ENCODE peak calls at places on chromosome 4, in four cellular contexts. S is astrocyte of the cerebellum, W is right lobe of liver, L is AG10803. R is an unnamed sample.

GRCh38 chr4:7145291-7145934 is 46.9 kb upstream of the SORCS2 start:
- DNase-seq in S (no peak), W (no peak), L (no peak), R (no peak)

GRCh38 chr4:107792691-107793090 is 32.0 kb upstream of the SGMS2 start:
- DNase-seq in S (no peak), W (no peak), L (no peak), R (no peak)

GRCh38 chr4:140427104-140427918 is at the start of gene CLGN:
- DNase-seq in S (peak; percentile 26), W (peak; percentile 80), L (peak; percentile 38), R (peak; percentile 58)

GRCh38 chr4:4507403-4507802 is 34.4 kb downstream of the STX18 start:
- DNase-seq in S (no peak), W (no peak), L (no peak), R (no peak)

GRCh38 chr4:54322817-54323417 is 93.8 kb downstream of the PDGFRA start:
- DNase-seq in S (peak; percentile 46), W (peak; percentile 62), L (peak; percentile 54), R (no peak)

GRCh38 chr4:22191565-22192301 is 243.2 kb upstream of the KCNIP4 start:
- DNase-seq in S (no peak), W (no peak), L (peak; percentile 1), R (no peak)

GRCh38 chr4:726235-726787 is 20.7 kb downstream of the PCGF3 start:
- DNase-seq in S (no peak), W (no peak), L (peak; percentile 85), R (no peak)

GRCh38 chr4:89109841-89110540 is 1.3 kb upstream of the TIGD2 start:
- DNase-seq in S (no peak), W (no peak), L (no peak), R (no peak)

GRCh38 chr4:109735566-109736454 is 5.9 kb upstream of the PLA2G12A start:
- DNase-seq in S (no peak), W (no peak), L (no peak), R (no peak)

GRCh38 chr4:151953286-151953685 is 192.5 kb upstream of the GATB start:
- DNase-seq in S (no peak), W (no peak), L (no peak), R (no peak)

GRCh38 chr4:158428242-158428641 is 93.4 kb upstream of the RXFP1 start:
- DNase-seq in S (no peak), W (no peak), L (peak; percentile 28), R (no peak)

GRCh38 chr4:56909083-56909981 is 1.6 kb downstream of the REST start:
- DNase-seq in S (peak; percentile 16), W (peak; percentile 51), L (peak; percentile 56), R (no peak)

GRCh38 chr4:110055014-110055768 is 142.5 kb downstream of the EGF start:
- DNase-seq in S (no peak), W (no peak), L (no peak), R (no peak)

GRCh38 chr4:161650812-161651211 is 513.0 kb downstream of the FSTL5 start:
- DNase-seq in S (no peak), W (no peak), L (no peak), R (no peak)

GRCh38 chr4:141081921-141082381 is 51.3 kb downstream of the RNF150 start:
- DNase-seq in S (no peak), W (no peak), L (no peak), R (no peak)

GRCh38 chr4:47482326-47482725 is 2.7 kb upstream of the ATP10D start:
- DNase-seq in S (peak; percentile 32), W (no peak), L (peak; percentile 42), R (no peak)

GRCh38 chr4:95263391-95263790 is 285.4 kb downstream of the UNC5C start:
- DNase-seq in S (no peak), W (no peak), L (no peak), R (no peak)

GRCh38 chr4:2427383-2428334 is 8.9 kb downstream of the CFAP99 start:
- DNase-seq in S (no peak), W (no peak), L (no peak), R (no peak)

GRCh38 chr4:166146806-166147540 is 273.9 kb downstream of the TLL1 start:
- DNase-seq in S (no peak), W (no peak), L (no peak), R (no peak)

GRCh38 chr4:186088516-186088915 is 16.0 kb upstream of the FAM149A start:
- DNase-seq in S (no peak), W (no peak), L (no peak), R (no peak)

GRCh38 chr4:74656596-74656995 is 137.7 kb downstream of the BTC start:
- DNase-seq in S (no peak), W (no peak), L (no peak), R (no peak)

DNA sequence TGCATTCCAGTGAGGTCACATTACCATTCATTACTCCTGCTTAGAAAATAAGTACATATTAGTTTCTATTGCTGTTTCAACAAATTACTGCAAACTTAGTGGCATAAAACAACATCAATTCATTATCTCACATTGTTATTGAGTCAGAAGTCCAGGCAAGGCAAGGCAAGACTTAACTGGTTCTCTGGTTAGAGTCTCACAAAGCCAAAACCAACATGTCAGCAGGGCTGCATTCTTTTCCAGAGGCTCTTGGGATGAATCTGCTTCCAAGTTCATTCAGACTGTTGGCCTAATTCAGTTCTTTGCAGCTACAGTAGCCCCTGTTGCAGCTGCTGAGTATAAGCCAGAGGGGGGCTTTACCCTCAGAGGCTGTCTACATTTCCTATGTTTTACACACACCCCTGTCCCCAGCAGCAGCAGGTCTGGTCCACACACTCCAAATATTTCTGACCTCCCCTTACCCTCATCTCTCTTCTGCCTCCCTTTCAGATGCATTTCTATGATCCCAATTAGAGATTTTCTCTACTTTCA is 892.1 kb upstream of the EPHA5 start:
- DNase-seq in S (peak; percentile 62), W (no peak), L (peak; percentile 13), R (no peak)
- H3K4me3 ChIP-seq in S (no peak overlapping the region), W (no peak overlapping the region), L (no peak overlapping the region), R (no peak overlapping the region)

GRCh38 chr4:83618431-83618830 is 82.5 kb downstream of the GPAT3 start:
- DNase-seq in S (peak; percentile 19), W (peak; percentile 28), L (peak; percentile 83), R (no peak)
- H3K4me3 ChIP-seq in S (no peak overlapping the region), W (no peak overlapping the region), L (no peak overlapping the region), R (no peak overlapping the region)

GRCh38 chr4:113820164-113820563 is 58.6 kb upstream of the CAMK2D start:
- DNase-seq in S (no peak), W (no peak), L (peak; percentile 58), R (no peak)

GRCh38 chr4:113822555-113823290 is 61.2 kb upstream of the CAMK2D start:
- DNase-seq in S (no peak), W (no peak), L (peak; percentile 27), R (no peak)

GRCh38 chr4:113825272-113825671 is 63.7 kb upstream of the CAMK2D start:
- DNase-seq in S (no peak), W (no peak), L (no peak), R (no peak)

GRCh38 chr4:113823291-113823659 is 61.7 kb upstream of the CAMK2D start:
- DNase-seq in S (peak; percentile 31), W (no peak), L (peak; percentile 43), R (no peak)

GRCh38 chr4:113821851-113822250 is 60.3 kb upstream of the CAMK2D start:
- DNase-seq in S (peak; percentile 12), W (no peak), L (peak; percentile 71), R (no peak)
- H3K4me3 ChIP-seq in S (no peak overlapping the region), W (no peak overlapping the region), L (no peak overlapping the region), R (no peak overlapping the region)

GRCh38 chr4:23763559-23763958 is 126.3 kb downstream of the PPARGC1A start:
- DNase-seq in S (no peak), W (no peak), L (no peak), R (no peak)
- H3K4me3 ChIP-seq in S (no peak overlapping the region), W (no peak overlapping the region), L (no peak overlapping the region), R (no peak overlapping the region)

GRCh38 chr4:184383497-184384055 is 90.8 kb downstream of the IRF2 start:
- DNase-seq in S (peak; percentile 88), W (peak; percentile 69), L (peak; percentile 95), R (peak; percentile 74)

GRCh38 chr4:184385705-184386141 is 88.6 kb downstream of the IRF2 start:
- DNase-seq in S (no peak), W (peak; percentile 39), L (no peak), R (no peak)

GRCh38 chr4:184384056-184384809 is 90.1 kb downstream of the IRF2 start:
- DNase-seq in S (peak; percentile 89), W (peak; percentile 45), L (peak; percentile 94), R (peak; percentile 64)

GRCh38 chr4:184386271-184386781 is 88.0 kb downstream of the IRF2 start:
- DNase-seq in S (no peak), W (no peak), L (no peak), R (no peak)

GRCh38 chr4:184384810-184385557 is 89.4 kb downstream of the IRF2 start:
- DNase-seq in S (no peak), W (peak; percentile 43), L (no peak), R (no peak)
- H3K4me3 ChIP-seq in S (no peak overlapping the region), W (peak overlapping the region; percentile 20), L (peak overlapping the region; percentile 52), R (no peak overlapping the region)